ENCODE peak calls at places on chromosomes 5 and 9, in four cellular contexts. F is DND-41; N is CD8-positive, alpha-beta memory T cell; U is aorta. K is an unnamed sample. For H3K4me1, the result is how much of the 10 kb centered on the place peaks cover.

GRCh38 chr9:105091004-105091640 is 153.3 kb upstream of the SLC44A1 start:
- DNase-seq in F (no peak), N (no peak), U (no peak), K (no peak)

GRCh38 chr9:78035369-78035993 is 3.9 kb upstream of the GNAQ start:
- DNase-seq in F (peak), N (peak), U (peak), K (no peak)

GRCh38 chr5:31890025-31890424 is 251.1 kb downstream of the PDZD2 start:
- DNase-seq in F (no peak), N (no peak), U (no peak), K (no peak)

GRCh38 chr5:172321593-172321992 is 38.0 kb upstream of the UBTD2 start:
- DNase-seq in F (no peak), N (no peak), U (no peak), K (no peak)

GRCh38 chr5:73591102-73591695 is 25.7 kb downstream of the UTP15 start:
- DNase-seq in F (peak), N (peak), U (no peak), K (no peak)

GRCh38 chr9:85185486-85186217 is 516.1 kb downstream of the NTRK2 start:
- DNase-seq in F (no peak), N (no peak), U (no peak), K (no peak)

GRCh38 chr9:93187574-93187973 is 3.6 kb downstream of the WNK2 start:
- DNase-seq in F (no peak), N (no peak), U (no peak), K (no peak)

GRCh38 chr9:91755761-91756638 is 194.0 kb downstream of the ROR2 start:
- DNase-seq in F (no peak), N (no peak), U (no peak), K (no peak)

GRCh38 chr9:108049026-108049591 is 559.5 kb upstream of the KLF4 start:
- DNase-seq in F (no peak), N (no peak), U (no peak), K (no peak)

GRCh38 chr5:58357121-58357520 is 102.8 kb downstream of the PLK2 start:
- DNase-seq in F (no peak), N (no peak), U (no peak), K (no peak)

GRCh38 chr5:147306351-147306750 is 71.5 kb downstream of the STK32A start:
- DNase-seq in F (no peak), N (no peak), U (no peak), K (no peak)

GRCh38 chr5:96967400-96967799 is 31.5 kb downstream of the LNPEP start:
- DNase-seq in F (no peak), N (no peak), U (no peak), K (no peak)

GRCh38 chr5:106749826-106750225 is 920.9 kb downstream of the EFNA5 start:
- DNase-seq in F (no peak), N (no peak), U (no peak), K (no peak)

GRCh38 chr9:71349218-71349617 is 227.8 kb upstream of the TRPM3 start:
- DNase-seq in F (no peak), N (no peak), U (no peak), K (no peak)

GRCh38 chr9:7656648-7657047 is 142.9 kb downstream of the DMAC1 start:
- DNase-seq in F (no peak), N (no peak), U (no peak), K (no peak)

GRCh38 chr9:86126998-86127972 is 27.9 kb upstream of the GOLM1 start:
- DNase-seq in F (no peak), N (no peak), U (peak), K (no peak)

GRCh38 chr5:137320056-137321045 is 178.8 kb downstream of the SPOCK1 start:
- DNase-seq in F (peak), N (no peak), U (no peak), K (no peak)

GRCh38 chr9:35828716-35829083 is at the start of gene FAM221B:
- DNase-seq in F (no peak), N (no peak), U (no peak), K (no peak)

GRCh38 chr5:133324058-133324457 is 272.2 kb downstream of the HSPA4 start:
- DNase-seq in F (no peak), N (no peak), U (no peak), K (no peak)

GRCh38 chr9:105138306-105138801 is 106.1 kb upstream of the SLC44A1 start:
- DNase-seq in F (no peak), N (no peak), U (peak), K (no peak)

GRCh38 chr5:56814361-56814962 is 887 bp upstream of the MAP3K1 start:
- DNase-seq in F (peak), N (peak), U (peak), K (peak)

GRCh38 chr5:74598731-74599624 is 41.5 kb downstream of the ENC1 start:
- DNase-seq in F (no peak), N (no peak), U (no peak), K (no peak)
- H3K4me1 ChIP-seq in F (under half), N (under half), U (under half), K (under half)

DNA sequence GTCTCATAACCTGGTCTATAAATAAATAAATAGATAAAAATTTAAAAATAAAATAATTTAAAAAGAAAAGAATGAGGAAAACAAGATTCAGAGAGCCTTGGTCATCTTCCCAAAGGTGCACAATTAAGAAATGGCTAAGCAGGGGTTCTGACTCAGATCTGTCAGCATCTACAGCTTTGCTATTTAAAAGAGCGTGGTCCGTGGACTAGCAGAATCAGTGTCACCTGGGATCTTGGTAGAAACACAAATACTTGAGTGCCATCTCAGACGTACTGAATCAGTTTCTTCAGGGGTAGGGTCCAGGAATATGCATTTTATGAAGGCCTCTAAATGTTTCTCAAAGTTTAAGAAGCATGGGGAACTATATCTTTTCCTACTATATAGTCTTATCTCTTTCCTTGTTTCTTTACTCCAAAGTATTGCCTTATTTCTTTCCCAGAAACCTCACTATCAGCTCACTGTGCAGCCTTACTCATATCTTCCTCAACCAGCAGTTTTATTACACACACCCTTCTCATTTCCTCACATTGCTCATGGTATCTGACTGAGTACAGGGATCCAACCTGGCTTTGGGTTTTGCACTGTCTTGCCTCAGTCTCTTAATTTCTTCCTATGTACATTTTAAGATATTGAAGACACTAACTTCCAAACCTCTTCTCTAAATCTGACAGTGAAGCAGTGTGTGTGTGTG is 58.6 kb downstream of the TMC1 start:
- DNase-seq in F (no peak), N (no peak), U (no peak), K (no peak)
- H3K4me1 ChIP-seq in F (under half), N (under half), U (under half), K (half or more)

DNA sequence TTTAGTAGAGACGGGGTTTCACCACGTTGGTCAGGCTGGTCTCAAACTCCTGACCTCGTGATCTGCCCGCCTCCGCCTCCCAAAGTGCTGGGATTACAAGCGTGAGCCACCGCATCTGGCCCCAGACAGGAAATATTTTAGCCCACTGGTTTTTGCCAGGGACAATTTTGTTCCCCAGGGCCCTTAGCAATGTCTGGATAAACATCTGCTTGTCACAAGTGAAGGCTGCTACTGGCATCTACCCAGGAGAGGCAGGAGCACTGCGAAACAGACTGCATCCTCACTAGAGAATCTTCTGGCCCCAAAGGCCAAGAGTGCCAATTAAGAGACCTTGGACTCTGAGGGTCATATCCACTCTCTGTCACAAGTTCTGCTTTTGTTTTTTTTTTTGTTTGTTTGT is 2.4 kb upstream of the TPRN start:
- DNase-seq in F (no peak), N (no peak), U (no peak), K (no peak)
- H3K4me1 ChIP-seq in F (half or more), N (under half), U (under half), K (half or more)

GRCh38 chr9:123925820-123926219 is 4.1 kb downstream of the DENND1A start:
- DNase-seq in F (no peak), N (no peak), U (no peak), K (no peak)

GRCh38 chr9:123924727-123925126 is 5.2 kb downstream of the DENND1A start:
- DNase-seq in F (no peak), N (no peak), U (no peak), K (no peak)

GRCh38 chr9:123923377-123923776 is 6.5 kb downstream of the DENND1A start:
- DNase-seq in F (no peak), N (no peak), U (no peak), K (no peak)

GRCh38 chr9:123923884-123924283 is 6.0 kb downstream of the DENND1A start:
- DNase-seq in F (no peak), N (no peak), U (no peak), K (no peak)

DNA sequence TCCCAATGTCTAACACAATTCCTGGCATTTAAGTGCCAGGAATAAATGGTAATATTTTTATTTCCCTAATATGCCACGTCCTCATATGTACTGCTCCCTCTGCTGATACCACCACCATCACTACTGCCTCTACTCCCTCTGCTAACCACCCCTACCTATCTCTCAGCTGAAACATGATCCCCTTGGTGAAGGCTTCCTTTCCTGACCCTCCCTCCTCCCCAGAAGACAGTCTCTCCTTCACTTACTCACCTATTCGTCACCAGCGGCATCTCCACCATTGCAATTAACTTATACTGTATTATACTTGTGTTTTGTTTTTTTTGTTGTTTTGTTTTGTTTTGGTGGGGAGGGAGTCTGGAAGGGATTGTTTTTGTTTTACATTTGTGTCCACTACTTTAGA is 4.8 kb downstream of the DENND1A start:
- DNase-seq in F (no peak), N (no peak), U (no peak), K (no peak)
- H3K4me1 ChIP-seq in F (under half), N (under half), U (under half), K (under half)

K was measured in tibial artery.